ENCODE peak calls at places on chromosome 18, in nine cellular contexts. B is fibroblast of lung, U is psoas muscle, N is endodermal cell, X is upper lobe of right lung, Y is K562, M is spleen, R is IMR-90, E is left ventricle myocardium inferior. V is an unnamed sample.

GRCh38 chr18:58135170-58135569 is 91.1 kb downstream of the NEDD4L start:
- DNase-seq in B (peak; percentile 96), U (no peak), N (no peak), X (no peak), Y (no peak), M (no peak), R (peak; percentile 95), E (no peak), V (peak; percentile 54)

GRCh38 chr18:31616586-31616985 is 24.9 kb downstream of the TTR start:
- DNase-seq in B (no peak), U (no peak), N (no peak), X (no peak), Y (no peak), M (no peak), R (no peak), E (no peak), V (no peak)

GRCh38 chr18:79962311-79962710 is 2.1 kb upstream of the HSBP1L1 start:
- DNase-seq in B (no peak), U (no peak), N (no peak), X (peak; percentile 87), Y (no peak), M (peak; percentile 74), R (peak; percentile 61), E (no peak), V (peak; percentile 41)

GRCh38 chr18:28204154-28204553 is 27.2 kb upstream of the CDH2 start:
- DNase-seq in B (peak; percentile 62), U (no peak), N (no peak), X (no peak), Y (no peak), M (no peak), R (peak; percentile 85), E (no peak), V (peak; percentile 65)

GRCh38 chr18:22314001-22314400 is 103.7 kb downstream of the CTAGE1 start:
- DNase-seq in B (peak; percentile 80), U (no peak), N (no peak), X (no peak), Y (no peak), M (no peak), R (peak; percentile 83), E (no peak), V (peak; percentile 47)

GRCh38 chr18:43882358-43882757 is 605.1 kb upstream of the SYT4 start:
- DNase-seq in B (no peak), U (peak; percentile 54), N (peak; percentile 48), X (no peak), Y (no peak), M (peak; percentile 47), R (no peak), E (peak; percentile 24), V (no peak)

GRCh38 chr18:56853961-56854360 is 202.8 kb downstream of the WDR7 start:
- DNase-seq in B (no peak), U (no peak), N (no peak), X (no peak), Y (no peak), M (no peak), R (no peak), E (no peak), V (no peak)

GRCh38 chr18:2805970-2806943 is 40.5 kb upstream of the EMILIN2 start:
- DNase-seq in B (peak; percentile 66), U (no peak), N (no peak), X (no peak), Y (no peak), M (no peak), R (peak; percentile 73), E (no peak), V (peak; percentile 28)

GRCh38 chr18:51236225-51236624 is 38.7 kb upstream of the MEX3C start:
- DNase-seq in B (no peak), U (no peak), N (no peak), X (no peak), Y (peak; percentile 21), M (no peak), R (peak; percentile 13), E (no peak), V (peak; percentile 92)

GRCh38 chr18:57998461-57998860 is 45.6 kb upstream of the NEDD4L start:
- DNase-seq in B (no peak), U (no peak), N (no peak), X (no peak), Y (no peak), M (no peak), R (peak; percentile 65), E (no peak), V (peak; percentile 14)

GRCh38 chr18:3340682-3341097 is 78.8 kb downstream of the MYL12B start:
- DNase-seq in B (peak; percentile 30), U (no peak), N (no peak), X (no peak), Y (peak; percentile 60), M (no peak), R (peak; percentile 28), E (no peak), V (no peak)

GRCh38 chr18:26386002-26386401 is 159.8 kb downstream of the TAF4B start:
- DNase-seq in B (peak; percentile 91), U (no peak), N (no peak), X (no peak), Y (no peak), M (no peak), R (peak; percentile 46), E (no peak), V (peak; percentile 94)

GRCh38 chr18:48775372-48776160 is 175.2 kb downstream of the SMAD7 start:
- DNase-seq in B (no peak), U (peak; percentile 44), N (no peak), X (no peak), Y (no peak), M (no peak), R (no peak), E (no peak), V (no peak)

GRCh38 chr18:25503567-25504081 is 151.7 kb upstream of the ZNF521 start:
- DNase-seq in B (peak; percentile 91), U (peak; percentile 68), N (peak; percentile 73), X (no peak), Y (peak; percentile 33), M (no peak), R (peak; percentile 87), E (peak; percentile 47), V (peak; percentile 74)

DNA sequence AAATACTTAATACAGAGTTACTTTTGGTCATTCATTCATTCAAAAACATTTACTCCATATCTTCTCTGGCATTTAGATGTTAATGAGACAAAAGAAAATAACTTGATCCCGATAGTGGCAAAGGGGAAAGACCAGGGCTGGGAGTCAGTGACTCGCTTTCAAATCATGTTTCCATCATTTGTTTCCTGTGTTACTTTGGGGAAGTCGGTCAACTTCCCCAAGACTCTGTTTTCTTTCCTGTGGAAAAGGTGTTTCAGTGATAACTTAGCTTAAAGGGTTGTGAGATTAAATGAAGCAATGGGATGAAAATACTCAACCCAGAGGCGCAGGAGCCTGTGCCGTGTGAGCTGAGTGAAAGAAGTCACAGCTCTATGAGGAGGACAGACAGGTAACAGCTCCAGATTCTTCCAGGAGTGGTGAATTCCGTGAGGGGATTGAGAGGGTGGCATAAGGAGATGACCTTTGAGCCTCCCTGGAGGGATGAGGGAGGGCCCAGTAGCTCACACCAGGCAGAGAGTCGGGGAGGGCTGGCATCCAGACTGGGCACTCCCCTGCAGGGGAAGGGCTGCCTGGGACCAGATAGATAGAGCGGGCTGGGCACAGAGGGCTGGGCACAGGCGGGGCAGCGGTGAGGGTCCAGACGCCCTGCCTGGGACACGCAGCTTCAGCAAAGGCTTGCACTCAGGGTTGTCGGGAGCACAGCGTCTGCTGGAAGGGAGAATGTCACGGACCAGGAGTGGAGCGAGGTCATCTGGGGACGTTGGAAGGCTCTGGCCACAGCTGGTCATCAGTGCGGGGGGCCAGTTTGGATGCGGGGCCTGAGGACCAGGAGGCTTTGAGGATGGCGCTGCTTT is 70.1 kb downstream of the TSHZ1 start:
- DNase-seq in B (no peak), U (no peak), N (no peak), X (no peak), Y (no peak), M (no peak), R (peak; percentile 5), E (no peak), V (no peak)
- H3K27ac ChIP-seq in B (no peak overlapping the region), U (no peak overlapping the region), N (no peak overlapping the region), X (peak overlapping the region; percentile 18), Y (no peak overlapping the region), M (no peak overlapping the region), R (no peak overlapping the region), E (peak overlapping the region; percentile 21), V (no peak overlapping the region)

GRCh38 chr18:35096677-35097011 is 55.4 kb downstream of the MAPRE2 start:
- DNase-seq in B (no peak), U (no peak), N (no peak), X (no peak), Y (no peak), M (no peak), R (no peak), E (no peak), V (no peak)
- TF ChIP-seq CTCF in B (no peak), U (no peak), N (no peak), X (no peak), Y (no peak), M (no peak), R (no peak), E (no peak), V (no peak)

GRCh38 chr18:11274144-11274762 is 124.9 kb upstream of the PIEZO2 start:
- DNase-seq in B (no peak), U (no peak), N (no peak), X (no peak), Y (no peak), M (no peak), R (no peak), E (no peak), V (no peak)

GRCh38 chr18:11272516-11272915 is 123.1 kb upstream of the PIEZO2 start:
- DNase-seq in B (no peak), U (no peak), N (no peak), X (no peak), Y (no peak), M (no peak), R (no peak), E (no peak), V (no peak)

DNA sequence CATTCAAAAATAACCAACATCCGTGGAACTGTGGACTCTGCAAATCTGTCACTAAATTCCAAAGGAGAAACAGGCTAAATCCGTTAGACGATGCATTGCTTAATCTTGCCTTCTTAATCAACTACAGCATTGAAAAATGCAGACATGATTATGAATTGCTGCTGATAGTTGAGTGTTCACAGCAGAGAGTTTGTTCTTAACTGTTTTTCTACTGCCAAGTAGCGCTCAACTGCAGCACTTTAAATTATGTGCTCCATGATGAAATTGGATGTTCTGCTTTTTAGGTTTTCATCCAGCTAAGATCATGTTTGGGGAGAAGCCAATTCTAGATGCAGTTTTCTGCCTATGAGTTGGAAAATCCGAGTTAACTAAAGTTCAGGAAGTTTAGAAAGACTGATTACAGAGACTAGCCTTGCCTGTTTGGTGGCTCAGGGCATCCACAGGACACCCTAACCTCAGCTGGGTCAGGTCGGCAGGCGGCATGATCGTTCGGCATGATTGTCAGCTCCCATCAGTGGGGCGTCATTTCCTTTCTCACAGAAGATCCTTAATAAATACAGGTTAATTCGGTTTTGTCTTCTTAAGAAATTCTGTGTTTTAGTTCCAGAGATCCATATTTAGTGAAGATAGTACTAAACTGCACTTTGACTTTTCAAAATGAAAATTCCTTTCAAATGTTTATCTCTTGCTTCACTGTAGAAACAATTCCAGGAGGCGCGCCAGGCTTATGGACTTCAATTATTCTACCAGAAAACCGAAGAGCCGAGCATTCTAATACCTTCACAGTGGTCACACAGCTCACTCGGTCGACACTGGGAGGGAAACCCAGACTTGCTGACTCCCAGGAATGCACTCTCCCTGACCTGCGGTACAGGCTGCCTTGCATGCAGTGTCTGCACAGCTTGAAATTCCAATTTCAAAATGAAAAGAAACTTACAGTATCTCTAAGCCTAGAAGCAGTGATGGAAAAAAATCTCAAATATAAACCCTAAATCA is 119.6 kb upstream of the PIEZO2 start:
- DNase-seq in B (peak; percentile 88), U (no peak), N (no peak), X (no peak), Y (no peak), M (no peak), R (peak; percentile 35), E (no peak), V (peak; percentile 67)
- H3K27ac ChIP-seq in B (no peak overlapping the region), U (no peak overlapping the region), N (no peak overlapping the region), X (no peak overlapping the region), Y (no peak overlapping the region), M (no peak overlapping the region), R (peak overlapping the region; percentile 70), E (no peak overlapping the region), V (peak overlapping the region; percentile 65)

GRCh38 chr18:814300-815084 is 2.5 kb upstream of the YES1 start:
- DNase-seq in B (no peak), U (no peak), N (peak; percentile 70), X (no peak), Y (peak; percentile 91), M (no peak), R (no peak), E (no peak), V (no peak)
- TF ChIP-seq CTCF in B (no peak), U (no peak), N (peak; percentile 37), X (no peak), Y (no peak), M (no peak), R (no peak), E (no peak), V (no peak)